ENCODE peak calls at places on chromosome 13, in nine cellular contexts. One of them, this sample, is unnamed.

GRCh38 chr13:50375792-50376191 is 360.5 kb downstream of the KCNRG start:
- DNase-seq in transverse colon: no peak
- DNase-seq in uterus: no peak
- DNase-seq in K562: no peak
- DNase-seq in prostate gland: no peak
- DNase-seq in breast epithelium: no peak
- DNase-seq in esophagus squamous epithelium: no peak
- DNase-seq in A549: no peak
- DNase-seq in body of pancreas: no peak
- DNase-seq in this sample: peak; percentile 42

GRCh38 chr13:41452462-41452861 is 4.9 kb upstream of the RGCC start:
- DNase-seq in transverse colon: no peak
- DNase-seq in uterus: no peak
- DNase-seq in K562: no peak
- DNase-seq in prostate gland: no peak
- DNase-seq in breast epithelium: no peak
- DNase-seq in esophagus squamous epithelium: no peak
- DNase-seq in A549: no peak
- DNase-seq in body of pancreas: no peak
- DNase-seq in this sample: no peak

GRCh38 chr13:22801402-22802003 is 379.3 kb upstream of the SGCG start:
- DNase-seq in transverse colon: no peak
- DNase-seq in uterus: no peak
- DNase-seq in K562: peak; percentile 30
- DNase-seq in prostate gland: no peak
- DNase-seq in breast epithelium: no peak
- DNase-seq in esophagus squamous epithelium: no peak
- DNase-seq in A549: no peak
- DNase-seq in body of pancreas: no peak
- DNase-seq in this sample: no peak

GRCh38 chr13:80337011-80337688 is 3.8 kb downstream of the SPRY2 start:
- DNase-seq in transverse colon: peak; percentile 21
- DNase-seq in uterus: no peak
- DNase-seq in K562: no peak
- DNase-seq in prostate gland: peak; percentile 19
- DNase-seq in breast epithelium: no peak
- DNase-seq in esophagus squamous epithelium: no peak
- DNase-seq in A549: no peak
- DNase-seq in body of pancreas: no peak
- DNase-seq in this sample: no peak

GRCh38 chr13:53126803-53127202 is 98.2 kb downstream of the OLFM4 start:
- DNase-seq in transverse colon: no peak
- DNase-seq in uterus: peak; percentile 74
- DNase-seq in K562: no peak
- DNase-seq in prostate gland: no peak
- DNase-seq in breast epithelium: no peak
- DNase-seq in esophagus squamous epithelium: no peak
- DNase-seq in A549: no peak
- DNase-seq in body of pancreas: no peak
- DNase-seq in this sample: no peak

GRCh38 chr13:98155475-98156111 is 12.7 kb downstream of the FARP1 start:
- DNase-seq in transverse colon: no peak
- DNase-seq in uterus: no peak
- DNase-seq in K562: no peak
- DNase-seq in prostate gland: no peak
- DNase-seq in breast epithelium: no peak
- DNase-seq in esophagus squamous epithelium: no peak
- DNase-seq in A549: no peak
- DNase-seq in body of pancreas: no peak
- DNase-seq in this sample: peak; percentile 37

GRCh38 chr13:29993716-29994488 is 143.5 kb upstream of the UBL3 start:
- DNase-seq in transverse colon: no peak
- DNase-seq in uterus: peak; percentile 58
- DNase-seq in K562: no peak
- DNase-seq in prostate gland: no peak
- DNase-seq in breast epithelium: no peak
- DNase-seq in esophagus squamous epithelium: no peak
- DNase-seq in A549: no peak
- DNase-seq in body of pancreas: no peak
- DNase-seq in this sample: peak; percentile 62

GRCh38 chr13:42405665-42406390 is 133.9 kb downstream of the AKAP11 start:
- DNase-seq in transverse colon: no peak
- DNase-seq in uterus: no peak
- DNase-seq in K562: no peak
- DNase-seq in prostate gland: no peak
- DNase-seq in breast epithelium: no peak
- DNase-seq in esophagus squamous epithelium: no peak
- DNase-seq in A549: no peak
- DNase-seq in body of pancreas: no peak
- DNase-seq in this sample: no peak

GRCh38 chr13:33870046-33870668 is 52.2 kb downstream of the RFC3 start:
- DNase-seq in transverse colon: no peak
- DNase-seq in uterus: no peak
- DNase-seq in K562: no peak
- DNase-seq in prostate gland: no peak
- DNase-seq in breast epithelium: no peak
- DNase-seq in esophagus squamous epithelium: no peak
- DNase-seq in A549: no peak
- DNase-seq in body of pancreas: peak; percentile 57
- DNase-seq in this sample: no peak

GRCh38 chr13:92994056-92994455 is 232.6 kb upstream of the GPC6 start:
- DNase-seq in transverse colon: no peak
- DNase-seq in uterus: no peak
- DNase-seq in K562: no peak
- DNase-seq in prostate gland: no peak
- DNase-seq in breast epithelium: no peak
- DNase-seq in esophagus squamous epithelium: no peak
- DNase-seq in A549: no peak
- DNase-seq in body of pancreas: no peak
- DNase-seq in this sample: no peak

GRCh38 chr13:106052200-106052767 is 483.2 kb downstream of the EFNB2 start:
- DNase-seq in transverse colon: no peak
- DNase-seq in uterus: no peak
- DNase-seq in K562: no peak
- DNase-seq in prostate gland: no peak
- DNase-seq in breast epithelium: no peak
- DNase-seq in esophagus squamous epithelium: no peak
- DNase-seq in A549: no peak
- DNase-seq in body of pancreas: no peak
- DNase-seq in this sample: no peak

GRCh38 chr13:48730971-48731658 is 77.4 kb downstream of the CYSLTR2 start:
- DNase-seq in transverse colon: no peak
- DNase-seq in uterus: no peak
- DNase-seq in K562: no peak
- DNase-seq in prostate gland: no peak
- DNase-seq in breast epithelium: no peak
- DNase-seq in esophagus squamous epithelium: no peak
- DNase-seq in A549: no peak
- DNase-seq in body of pancreas: no peak
- DNase-seq in this sample: no peak

GRCh38 chr13:73133536-73133935 is 74.7 kb downstream of the KLF5 start:
- DNase-seq in transverse colon: peak; percentile 60
- DNase-seq in uterus: no peak
- DNase-seq in K562: no peak
- DNase-seq in prostate gland: peak; percentile 42
- DNase-seq in breast epithelium: no peak
- DNase-seq in esophagus squamous epithelium: no peak
- DNase-seq in A549: peak; percentile 34
- DNase-seq in body of pancreas: no peak
- DNase-seq in this sample: peak; percentile 70

GRCh38 chr13:82758056-82758455 is 1124.2 kb downstream of the SLITRK1 start:
- DNase-seq in transverse colon: no peak
- DNase-seq in uterus: no peak
- DNase-seq in K562: peak; percentile 0
- DNase-seq in prostate gland: no peak
- DNase-seq in breast epithelium: no peak
- DNase-seq in esophagus squamous epithelium: no peak
- DNase-seq in A549: no peak
- DNase-seq in body of pancreas: no peak
- DNase-seq in this sample: no peak

GRCh38 chr13:39450176-39450575 is 152.8 kb downstream of the LHFPL6 start:
- DNase-seq in transverse colon: no peak
- DNase-seq in uterus: no peak
- DNase-seq in K562: no peak
- DNase-seq in prostate gland: no peak
- DNase-seq in breast epithelium: no peak
- DNase-seq in esophagus squamous epithelium: no peak
- DNase-seq in A549: no peak
- DNase-seq in body of pancreas: no peak
- DNase-seq in this sample: no peak

GRCh38 chr13:39452834-39453233 is 150.2 kb downstream of the LHFPL6 start:
- DNase-seq in transverse colon: no peak
- DNase-seq in uterus: no peak
- DNase-seq in K562: no peak
- DNase-seq in prostate gland: no peak
- DNase-seq in breast epithelium: no peak
- DNase-seq in esophagus squamous epithelium: no peak
- DNase-seq in A549: no peak
- DNase-seq in body of pancreas: no peak
- DNase-seq in this sample: no peak

GRCh38 chr13:39451301-39451700 is 151.7 kb downstream of the LHFPL6 start:
- DNase-seq in transverse colon: no peak
- DNase-seq in uterus: no peak
- DNase-seq in K562: no peak
- DNase-seq in prostate gland: no peak
- DNase-seq in breast epithelium: no peak
- DNase-seq in esophagus squamous epithelium: no peak
- DNase-seq in A549: no peak
- DNase-seq in body of pancreas: no peak
- DNase-seq in this sample: no peak

GRCh38 chr13:39452412-39452811 is 150.6 kb downstream of the LHFPL6 start:
- DNase-seq in transverse colon: no peak
- DNase-seq in uterus: no peak
- DNase-seq in K562: no peak
- DNase-seq in prostate gland: no peak
- DNase-seq in breast epithelium: no peak
- DNase-seq in esophagus squamous epithelium: no peak
- DNase-seq in A549: no peak
- DNase-seq in body of pancreas: no peak
- DNase-seq in this sample: no peak

GRCh38 chr13:39451860-39452301 is 151.1 kb downstream of the LHFPL6 start:
- DNase-seq in transverse colon: peak; percentile 11
- DNase-seq in uterus: peak; percentile 24
- DNase-seq in K562: no peak
- DNase-seq in prostate gland: no peak
- DNase-seq in breast epithelium: no peak
- DNase-seq in esophagus squamous epithelium: no peak
- DNase-seq in A549: no peak
- DNase-seq in body of pancreas: peak; percentile 22
- DNase-seq in this sample: no peak
- H3K27ac ChIP-seq in transverse colon: peak overlapping the region; percentile 73
- H3K27ac ChIP-seq in uterus: no peak overlapping the region
- H3K27ac ChIP-seq in K562: no peak overlapping the region
- H3K27ac ChIP-seq in prostate gland: no peak overlapping the region
- H3K27ac ChIP-seq in breast epithelium: peak overlapping the region; percentile 0
- H3K27ac ChIP-seq in esophagus squamous epithelium: peak overlapping the region; percentile 56
- H3K27ac ChIP-seq in A549: no peak overlapping the region
- H3K27ac ChIP-seq in body of pancreas: peak overlapping the region; percentile 43
- H3K27ac ChIP-seq in this sample: peak overlapping the region; percentile 57

GRCh38 chr13:99311748-99312492 is 4.7 kb upstream of the GPR183 start:
- DNase-seq in transverse colon: no peak
- DNase-seq in uterus: peak; percentile 50
- DNase-seq in K562: no peak
- DNase-seq in prostate gland: no peak
- DNase-seq in breast epithelium: no peak
- DNase-seq in esophagus squamous epithelium: no peak
- DNase-seq in A549: no peak
- DNase-seq in body of pancreas: no peak
- DNase-seq in this sample: no peak

GRCh38 chr13:99311137-99311536 is 3.9 kb upstream of the GPR183 start:
- DNase-seq in transverse colon: no peak
- DNase-seq in uterus: peak; percentile 39
- DNase-seq in K562: peak; percentile 78
- DNase-seq in prostate gland: no peak
- DNase-seq in breast epithelium: no peak
- DNase-seq in esophagus squamous epithelium: no peak
- DNase-seq in A549: no peak
- DNase-seq in body of pancreas: no peak
- DNase-seq in this sample: no peak

GRCh38 chr13:99312493-99312883 is 5.3 kb upstream of the GPR183 start:
- DNase-seq in transverse colon: peak; percentile 45
- DNase-seq in uterus: peak; percentile 63
- DNase-seq in K562: no peak
- DNase-seq in prostate gland: no peak
- DNase-seq in breast epithelium: peak; percentile 55
- DNase-seq in esophagus squamous epithelium: peak; percentile 23
- DNase-seq in A549: no peak
- DNase-seq in body of pancreas: peak; percentile 24
- DNase-seq in this sample: no peak

GRCh38 chr13:99308481-99309087 is 1.4 kb upstream of the GPR183 start:
- DNase-seq in transverse colon: no peak
- DNase-seq in uterus: no peak
- DNase-seq in K562: no peak
- DNase-seq in prostate gland: no peak
- DNase-seq in breast epithelium: no peak
- DNase-seq in esophagus squamous epithelium: no peak
- DNase-seq in A549: no peak
- DNase-seq in body of pancreas: no peak
- DNase-seq in this sample: no peak

GRCh38 chr13:99310382-99311031 is 3.3 kb upstream of the GPR183 start:
- DNase-seq in transverse colon: no peak
- DNase-seq in uterus: no peak
- DNase-seq in K562: no peak
- DNase-seq in prostate gland: no peak
- DNase-seq in breast epithelium: no peak
- DNase-seq in esophagus squamous epithelium: no peak
- DNase-seq in A549: no peak
- DNase-seq in body of pancreas: no peak
- DNase-seq in this sample: no peak
- H3K4me1 ChIP-seq in transverse colon: peaks cover 7% of the 10 kb centered on the region
- H3K4me1 ChIP-seq in uterus: no peaks in the 10 kb centered on the region
- H3K4me1 ChIP-seq in K562: peaks cover 41% of the 10 kb centered on the region
- H3K4me1 ChIP-seq in prostate gland: no peaks in the 10 kb centered on the region
- H3K4me1 ChIP-seq in breast epithelium: no peaks in the 10 kb centered on the region
- H3K4me1 ChIP-seq in esophagus squamous epithelium: peaks cover 10% of the 10 kb centered on the region
- H3K4me1 ChIP-seq in A549: peaks cover 37% of the 10 kb centered on the region
- H3K4me1 ChIP-seq in body of pancreas: peaks cover 8% of the 10 kb centered on the region
- H3K4me1 ChIP-seq in this sample: peaks cover 17% of the 10 kb centered on the region

GRCh38 chr13:45823583-45823982 is 28.0 kb downstream of the SIAH3 start:
- DNase-seq in transverse colon: no peak
- DNase-seq in uterus: no peak
- DNase-seq in K562: no peak
- DNase-seq in prostate gland: no peak
- DNase-seq in breast epithelium: no peak
- DNase-seq in esophagus squamous epithelium: no peak
- DNase-seq in A549: no peak
- DNase-seq in body of pancreas: no peak
- DNase-seq in this sample: no peak
- TF ChIP-seq POLR2A in transverse colon: no peak
- TF ChIP-seq POLR2A in uterus: no peak
- TF ChIP-seq POLR2A in K562: no peak
- TF ChIP-seq POLR2A in prostate gland: no peak
- TF ChIP-seq POLR2A in breast epithelium: no peak
- TF ChIP-seq POLR2A in esophagus squamous epithelium: no peak
- TF ChIP-seq POLR2A in A549: no peak
- TF ChIP-seq POLR2A in body of pancreas: no peak
- TF ChIP-seq POLR2A in this sample: no peak

DNA sequence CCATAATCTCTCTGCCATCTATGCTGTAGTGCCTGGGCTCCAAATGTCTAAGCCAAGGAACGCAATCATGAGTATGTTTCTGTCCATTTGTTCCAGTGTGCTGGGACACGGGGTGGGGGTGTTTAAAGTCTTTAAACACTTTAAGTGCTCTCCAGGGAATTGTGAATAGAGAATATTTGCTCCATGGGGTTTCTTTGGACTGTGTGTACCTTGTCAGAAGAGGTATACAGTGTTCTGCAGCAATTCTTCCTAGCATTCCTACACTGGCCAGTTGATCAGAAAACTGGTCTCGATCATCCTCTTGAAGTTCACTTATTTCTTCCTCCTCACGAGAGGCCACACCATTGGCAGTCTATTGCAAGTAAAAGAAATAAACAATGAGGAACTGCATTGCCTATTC is 35.1 kb upstream of the EEF1AKMT1 start:
- DNase-seq in transverse colon: no peak
- DNase-seq in uterus: no peak
- DNase-seq in K562: no peak
- DNase-seq in prostate gland: no peak
- DNase-seq in breast epithelium: no peak
- DNase-seq in esophagus squamous epithelium: no peak
- DNase-seq in A549: no peak
- DNase-seq in body of pancreas: no peak
- DNase-seq in this sample: no peak
- H3K27ac ChIP-seq in transverse colon: no peak overlapping the region
- H3K27ac ChIP-seq in uterus: no peak overlapping the region
- H3K27ac ChIP-seq in K562: no peak overlapping the region
- H3K27ac ChIP-seq in prostate gland: no peak overlapping the region
- H3K27ac ChIP-seq in breast epithelium: no peak overlapping the region
- H3K27ac ChIP-seq in esophagus squamous epithelium: no peak overlapping the region
- H3K27ac ChIP-seq in A549: no peak overlapping the region
- H3K27ac ChIP-seq in body of pancreas: no peak overlapping the region
- H3K27ac ChIP-seq in this sample: no peak overlapping the region

This sample was measured in esophagus muscularis mucosa.